ENCODE peak calls at places on chromosomes 11 and 22, in nine cellular contexts. One of them, this sample, is unnamed.

GRCh38 chr22:49156662-49157285 is 670.9 kb downstream of the BRD1 start:
- DNase-seq in ovary: no peak
- DNase-seq in WERI-Rb-1: peak
- DNase-seq in lower lobe of right lung: no peak
- DNase-seq in uterus: no peak
- DNase-seq in DND-41: no peak
- DNase-seq in dorsolateral prefrontal cortex: no peak
- DNase-seq in substantia nigra: no peak
- DNase-seq in CD4-positive, alpha-beta T cell: no peak
- DNase-seq in this sample: no peak

GRCh38 chr11:86179646-86180064 is 64.9 kb upstream of the EED start:
- DNase-seq in ovary: no peak
- DNase-seq in WERI-Rb-1: no peak
- DNase-seq in lower lobe of right lung: no peak
- DNase-seq in uterus: no peak
- DNase-seq in DND-41: no peak
- DNase-seq in dorsolateral prefrontal cortex: no peak
- DNase-seq in substantia nigra: no peak
- DNase-seq in CD4-positive, alpha-beta T cell: no peak
- DNase-seq in this sample: no peak

GRCh38 chr22:47166446-47167016 is 404.1 kb downstream of the TBC1D22A start:
- DNase-seq in ovary: no peak
- DNase-seq in WERI-Rb-1: peak
- DNase-seq in lower lobe of right lung: peak
- DNase-seq in uterus: peak
- DNase-seq in DND-41: no peak
- DNase-seq in dorsolateral prefrontal cortex: no peak
- DNase-seq in substantia nigra: no peak
- DNase-seq in CD4-positive, alpha-beta T cell: no peak
- DNase-seq in this sample: peak

GRCh38 chr11:73141031-73141308 is 1.1 kb downstream of the FCHSD2 start:
- DNase-seq in ovary: no peak
- DNase-seq in WERI-Rb-1: peak
- DNase-seq in lower lobe of right lung: peak
- DNase-seq in uterus: no peak
- DNase-seq in DND-41: no peak
- DNase-seq in dorsolateral prefrontal cortex: peak
- DNase-seq in substantia nigra: peak
- DNase-seq in CD4-positive, alpha-beta T cell: no peak
- DNase-seq in this sample: peak

GRCh38 chr11:90639687-90640086 is 416.8 kb upstream of the CHORDC1 start:
- DNase-seq in ovary: no peak
- DNase-seq in WERI-Rb-1: no peak
- DNase-seq in lower lobe of right lung: no peak
- DNase-seq in uterus: no peak
- DNase-seq in DND-41: no peak
- DNase-seq in dorsolateral prefrontal cortex: no peak
- DNase-seq in substantia nigra: no peak
- DNase-seq in CD4-positive, alpha-beta T cell: no peak
- DNase-seq in this sample: no peak

GRCh38 chr11:74506823-74507222 is 13.3 kb upstream of the LIPT2 start:
- DNase-seq in ovary: no peak
- DNase-seq in WERI-Rb-1: no peak
- DNase-seq in lower lobe of right lung: no peak
- DNase-seq in uterus: no peak
- DNase-seq in DND-41: no peak
- DNase-seq in dorsolateral prefrontal cortex: no peak
- DNase-seq in substantia nigra: no peak
- DNase-seq in CD4-positive, alpha-beta T cell: no peak
- DNase-seq in this sample: no peak

GRCh38 chr22:26889794-26890193 is 232.4 kb downstream of the MIAT start:
- DNase-seq in ovary: no peak
- DNase-seq in WERI-Rb-1: no peak
- DNase-seq in lower lobe of right lung: no peak
- DNase-seq in uterus: no peak
- DNase-seq in DND-41: no peak
- DNase-seq in dorsolateral prefrontal cortex: no peak
- DNase-seq in substantia nigra: no peak
- DNase-seq in CD4-positive, alpha-beta T cell: no peak
- DNase-seq in this sample: no peak

GRCh38 chr22:25014896-25015755 is 62.6 kb downstream of the KIAA1671 start:
- DNase-seq in ovary: no peak
- DNase-seq in WERI-Rb-1: no peak
- DNase-seq in lower lobe of right lung: no peak
- DNase-seq in uterus: no peak
- DNase-seq in DND-41: no peak
- DNase-seq in dorsolateral prefrontal cortex: no peak
- DNase-seq in substantia nigra: no peak
- DNase-seq in CD4-positive, alpha-beta T cell: no peak
- DNase-seq in this sample: no peak

GRCh38 chr22:21448627-21449416 is 18.4 kb upstream of the TMEM191C start:
- DNase-seq in ovary: no peak
- DNase-seq in WERI-Rb-1: no peak
- DNase-seq in lower lobe of right lung: peak
- DNase-seq in uterus: no peak
- DNase-seq in DND-41: no peak
- DNase-seq in dorsolateral prefrontal cortex: no peak
- DNase-seq in substantia nigra: no peak
- DNase-seq in CD4-positive, alpha-beta T cell: no peak
- DNase-seq in this sample: no peak

GRCh38 chr11:1500466-1501420 is 14.2 kb upstream of the MOB2 start:
- DNase-seq in ovary: peak
- DNase-seq in WERI-Rb-1: no peak
- DNase-seq in lower lobe of right lung: peak
- DNase-seq in uterus: no peak
- DNase-seq in DND-41: no peak
- DNase-seq in dorsolateral prefrontal cortex: no peak
- DNase-seq in substantia nigra: no peak
- DNase-seq in CD4-positive, alpha-beta T cell: no peak
- DNase-seq in this sample: no peak

GRCh38 chr22:40416267-40416570 is 45.8 kb downstream of the SGSM3 start:
- DNase-seq in ovary: no peak
- DNase-seq in WERI-Rb-1: no peak
- DNase-seq in lower lobe of right lung: no peak
- DNase-seq in uterus: no peak
- DNase-seq in DND-41: no peak
- DNase-seq in dorsolateral prefrontal cortex: no peak
- DNase-seq in substantia nigra: no peak
- DNase-seq in CD4-positive, alpha-beta T cell: no peak
- DNase-seq in this sample: no peak

GRCh38 chr22:27756212-27756660 is 45.3 kb downstream of the MN1 start:
- DNase-seq in ovary: no peak
- DNase-seq in WERI-Rb-1: no peak
- DNase-seq in lower lobe of right lung: peak
- DNase-seq in uterus: no peak
- DNase-seq in DND-41: no peak
- DNase-seq in dorsolateral prefrontal cortex: no peak
- DNase-seq in substantia nigra: no peak
- DNase-seq in CD4-positive, alpha-beta T cell: no peak
- DNase-seq in this sample: no peak

GRCh38 chr11:61890536-61891330 is 612 bp downstream of the FADS3 start:
- DNase-seq in ovary: peak
- DNase-seq in WERI-Rb-1: peak
- DNase-seq in lower lobe of right lung: peak
- DNase-seq in uterus: peak
- DNase-seq in DND-41: peak
- DNase-seq in dorsolateral prefrontal cortex: peak
- DNase-seq in substantia nigra: no peak
- DNase-seq in CD4-positive, alpha-beta T cell: peak
- DNase-seq in this sample: peak

GRCh38 chr22:29861672-29862297 is 21.2 kb upstream of the MTMR3 start:
- DNase-seq in ovary: no peak
- DNase-seq in WERI-Rb-1: no peak
- DNase-seq in lower lobe of right lung: no peak
- DNase-seq in uterus: no peak
- DNase-seq in DND-41: no peak
- DNase-seq in dorsolateral prefrontal cortex: no peak
- DNase-seq in substantia nigra: no peak
- DNase-seq in CD4-positive, alpha-beta T cell: no peak
- DNase-seq in this sample: no peak

DNA sequence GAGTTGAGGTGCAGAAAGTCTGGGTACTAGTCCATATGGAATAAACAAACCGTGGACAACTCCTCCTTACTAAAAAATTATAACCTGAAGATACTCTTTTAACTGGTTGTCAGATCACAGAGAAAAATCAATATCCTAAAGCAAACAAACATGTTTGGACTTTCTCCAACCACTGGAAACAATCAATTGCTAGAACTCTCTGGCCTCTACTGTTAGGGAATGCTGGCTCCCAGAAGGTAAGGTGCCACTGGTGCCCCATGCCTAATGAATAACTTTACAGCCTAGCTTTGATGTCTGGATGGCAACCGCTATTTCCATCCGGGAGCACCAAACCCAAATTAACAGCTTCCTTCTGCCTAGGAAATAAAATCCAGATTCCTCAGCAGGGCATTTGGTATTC is 74.5 kb downstream of the AMBRA1 start:
- DNase-seq in ovary: no peak
- DNase-seq in WERI-Rb-1: no peak
- DNase-seq in lower lobe of right lung: no peak
- DNase-seq in uterus: no peak
- DNase-seq in DND-41: no peak
- DNase-seq in dorsolateral prefrontal cortex: no peak
- DNase-seq in substantia nigra: no peak
- DNase-seq in CD4-positive, alpha-beta T cell: no peak
- DNase-seq in this sample: no peak
- H3K27ac ChIP-seq in ovary: no peak
- H3K27ac ChIP-seq in WERI-Rb-1: no peak
- H3K27ac ChIP-seq in lower lobe of right lung: no peak
- H3K27ac ChIP-seq in uterus: no peak
- H3K27ac ChIP-seq in DND-41: no peak
- H3K27ac ChIP-seq in dorsolateral prefrontal cortex: no peak
- H3K27ac ChIP-seq in substantia nigra: no peak
- H3K27ac ChIP-seq in CD4-positive, alpha-beta T cell: no peak
- H3K27ac ChIP-seq in this sample: no peak

GRCh38 chr11:102430158-102430836 is 22.3 kb downstream of the TMEM123 start:
- DNase-seq in ovary: no peak
- DNase-seq in WERI-Rb-1: no peak
- DNase-seq in lower lobe of right lung: no peak
- DNase-seq in uterus: no peak
- DNase-seq in DND-41: no peak
- DNase-seq in dorsolateral prefrontal cortex: no peak
- DNase-seq in substantia nigra: no peak
- DNase-seq in CD4-positive, alpha-beta T cell: no peak
- DNase-seq in this sample: no peak
- H3K27ac ChIP-seq in ovary: no peak
- H3K27ac ChIP-seq in WERI-Rb-1: no peak
- H3K27ac ChIP-seq in lower lobe of right lung: no peak
- H3K27ac ChIP-seq in uterus: peak
- H3K27ac ChIP-seq in DND-41: peak
- H3K27ac ChIP-seq in dorsolateral prefrontal cortex: peak
- H3K27ac ChIP-seq in substantia nigra: peak
- H3K27ac ChIP-seq in CD4-positive, alpha-beta T cell: peak
- H3K27ac ChIP-seq in this sample: peak

GRCh38 chr11:68037481-68038225 is 1.2 kb upstream of the TCIRG1 start:
- DNase-seq in ovary: peak
- DNase-seq in WERI-Rb-1: no peak
- DNase-seq in lower lobe of right lung: peak
- DNase-seq in uterus: no peak
- DNase-seq in DND-41: no peak
- DNase-seq in dorsolateral prefrontal cortex: no peak
- DNase-seq in substantia nigra: no peak
- DNase-seq in CD4-positive, alpha-beta T cell: no peak
- DNase-seq in this sample: no peak

GRCh38 chr11:68040121-68040956 is 1.5 kb downstream of the TCIRG1 start:
- DNase-seq in ovary: peak
- DNase-seq in WERI-Rb-1: peak
- DNase-seq in lower lobe of right lung: peak
- DNase-seq in uterus: peak
- DNase-seq in DND-41: peak
- DNase-seq in dorsolateral prefrontal cortex: no peak
- DNase-seq in substantia nigra: peak
- DNase-seq in CD4-positive, alpha-beta T cell: no peak
- DNase-seq in this sample: peak

GRCh38 chr11:68038226-68038717 is 553 bp upstream of the TCIRG1 start:
- DNase-seq in ovary: peak
- DNase-seq in WERI-Rb-1: peak
- DNase-seq in lower lobe of right lung: peak
- DNase-seq in uterus: peak
- DNase-seq in DND-41: no peak
- DNase-seq in dorsolateral prefrontal cortex: no peak
- DNase-seq in substantia nigra: no peak
- DNase-seq in CD4-positive, alpha-beta T cell: no peak
- DNase-seq in this sample: no peak

GRCh38 chr11:68039526-68040086 is 781 bp downstream of the TCIRG1 start:
- DNase-seq in ovary: peak
- DNase-seq in WERI-Rb-1: no peak
- DNase-seq in lower lobe of right lung: peak
- DNase-seq in uterus: no peak
- DNase-seq in DND-41: no peak
- DNase-seq in dorsolateral prefrontal cortex: no peak
- DNase-seq in substantia nigra: no peak
- DNase-seq in CD4-positive, alpha-beta T cell: no peak
- DNase-seq in this sample: no peak

GRCh38 chr11:68038718-68039525 is at the start of gene TCIRG1:
- DNase-seq in ovary: peak
- DNase-seq in WERI-Rb-1: no peak
- DNase-seq in lower lobe of right lung: peak
- DNase-seq in uterus: peak
- DNase-seq in DND-41: peak
- DNase-seq in dorsolateral prefrontal cortex: no peak
- DNase-seq in substantia nigra: peak
- DNase-seq in CD4-positive, alpha-beta T cell: no peak
- DNase-seq in this sample: peak
- H3K27ac ChIP-seq in ovary: peak
- H3K27ac ChIP-seq in WERI-Rb-1: peak
- H3K27ac ChIP-seq in lower lobe of right lung: peak
- H3K27ac ChIP-seq in uterus: peak
- H3K27ac ChIP-seq in DND-41: no peak
- H3K27ac ChIP-seq in dorsolateral prefrontal cortex: peak
- H3K27ac ChIP-seq in substantia nigra: peak
- H3K27ac ChIP-seq in CD4-positive, alpha-beta T cell: peak
- H3K27ac ChIP-seq in this sample: peak

GRCh38 chr11:69702239-69702668 is 1.6 kb downstream of the FGF19 start:
- DNase-seq in ovary: no peak
- DNase-seq in WERI-Rb-1: no peak
- DNase-seq in lower lobe of right lung: no peak
- DNase-seq in uterus: no peak
- DNase-seq in DND-41: peak
- DNase-seq in dorsolateral prefrontal cortex: no peak
- DNase-seq in substantia nigra: no peak
- DNase-seq in CD4-positive, alpha-beta T cell: no peak
- DNase-seq in this sample: no peak

GRCh38 chr11:69703711-69704507 is at the start of gene FGF19:
- DNase-seq in ovary: no peak
- DNase-seq in WERI-Rb-1: peak
- DNase-seq in lower lobe of right lung: no peak
- DNase-seq in uterus: no peak
- DNase-seq in DND-41: no peak
- DNase-seq in dorsolateral prefrontal cortex: no peak
- DNase-seq in substantia nigra: no peak
- DNase-seq in CD4-positive, alpha-beta T cell: no peak
- DNase-seq in this sample: no peak

GRCh38 chr11:69704508-69705245 is 855 bp upstream of the FGF19 start:
- DNase-seq in ovary: no peak
- DNase-seq in WERI-Rb-1: peak
- DNase-seq in lower lobe of right lung: no peak
- DNase-seq in uterus: no peak
- DNase-seq in DND-41: no peak
- DNase-seq in dorsolateral prefrontal cortex: no peak
- DNase-seq in substantia nigra: no peak
- DNase-seq in CD4-positive, alpha-beta T cell: no peak
- DNase-seq in this sample: no peak

GRCh38 chr11:69705246-69705856 is 1.5 kb upstream of the FGF19 start:
- DNase-seq in ovary: no peak
- DNase-seq in WERI-Rb-1: no peak
- DNase-seq in lower lobe of right lung: no peak
- DNase-seq in uterus: no peak
- DNase-seq in DND-41: no peak
- DNase-seq in dorsolateral prefrontal cortex: no peak
- DNase-seq in substantia nigra: no peak
- DNase-seq in CD4-positive, alpha-beta T cell: no peak
- DNase-seq in this sample: no peak

GRCh38 chr11:69702769-69703510 is 882 bp downstream of the FGF19 start:
- DNase-seq in ovary: no peak
- DNase-seq in WERI-Rb-1: no peak
- DNase-seq in lower lobe of right lung: no peak
- DNase-seq in uterus: no peak
- DNase-seq in DND-41: no peak
- DNase-seq in dorsolateral prefrontal cortex: no peak
- DNase-seq in substantia nigra: no peak
- DNase-seq in CD4-positive, alpha-beta T cell: no peak
- DNase-seq in this sample: no peak
- H3K27ac ChIP-seq in ovary: no peak
- H3K27ac ChIP-seq in WERI-Rb-1: no peak
- H3K27ac ChIP-seq in lower lobe of right lung: no peak
- H3K27ac ChIP-seq in uterus: no peak
- H3K27ac ChIP-seq in DND-41: no peak
- H3K27ac ChIP-seq in dorsolateral prefrontal cortex: no peak
- H3K27ac ChIP-seq in substantia nigra: no peak
- H3K27ac ChIP-seq in CD4-positive, alpha-beta T cell: no peak
- H3K27ac ChIP-seq in this sample: no peak

This sample was measured in Peyer's patch.